ENCODE peak calls at places on chromosomes 4 and X, in ten cellular contexts. F is hypothalamus, Z is left lung, A is lower lobe of right lung, S is choroid plexus epithelial cell, D is T-cell, O is aorta, M is NT2/D1, L is hepatocyte, E is AG10803. C is an unnamed sample.

GRCh38 chr4:4519296-4519898 is 22.5 kb downstream of the STX18 start:
- DNase-seq in F (no peak), Z (no peak), A (no peak), S (peak; percentile 63), D (no peak), O (no peak), M (no peak), L (no peak), E (no peak), C (no peak)

GRCh38 chrX:145178268-145178667 is 69.0 kb upstream of the SPANXN1 start:
- DNase-seq in F (no peak), Z (no peak), A (no peak), S (no peak), D (no peak), O (no peak), M (no peak), L (no peak), E (no peak), C (no peak)

GRCh38 chrX:116379854-116380253 is 56.6 kb upstream of the SLC6A14 start:
- DNase-seq in F (no peak), Z (no peak), A (no peak), S (peak; percentile 13), D (no peak), O (peak; percentile 22), M (no peak), L (no peak), E (peak; percentile 61), C (peak; percentile 54)

GRCh38 chr4:138851626-138852443 is 163.7 kb upstream of the NOCT start:
- DNase-seq in F (no peak), Z (no peak), A (no peak), S (peak; percentile 26), D (no peak), O (no peak), M (no peak), L (peak; percentile 37), E (no peak), C (no peak)

GRCh38 chr4:108355523-108356208 is 186.9 kb upstream of the LEF1 start:
- DNase-seq in F (no peak), Z (no peak), A (no peak), S (no peak), D (peak; percentile 72), O (no peak), M (no peak), L (no peak), E (no peak), C (no peak)

GRCh38 chr4:140103676-140104075 is 50.3 kb downstream of the MAML3 start:
- DNase-seq in F (no peak), Z (no peak), A (no peak), S (peak; percentile 49), D (no peak), O (no peak), M (no peak), L (no peak), E (peak; percentile 77), C (no peak)

GRCh38 chr4:163343604-163344146 is at the start of gene NPY5R:
- DNase-seq in F (peak; percentile 1), Z (no peak), A (no peak), S (no peak), D (no peak), O (peak; percentile 32), M (no peak), L (peak; percentile 19), E (no peak), C (no peak)

GRCh38 chr4:89410687-89411086 is 103.1 kb upstream of the GPRIN3 start:
- DNase-seq in F (no peak), Z (no peak), A (no peak), S (peak; percentile 45), D (no peak), O (no peak), M (no peak), L (no peak), E (peak; percentile 57), C (no peak)

GRCh38 chr4:111999801-112000200 is 145.5 kb upstream of the FAM241A start:
- DNase-seq in F (no peak), Z (no peak), A (no peak), S (no peak), D (no peak), O (no peak), M (no peak), L (no peak), E (no peak), C (no peak)

GRCh38 chr4:176841730-176842129 is 49.0 kb upstream of the VEGFC start:
- DNase-seq in F (no peak), Z (no peak), A (no peak), S (peak; percentile 62), D (no peak), O (no peak), M (no peak), L (no peak), E (peak; percentile 56), C (no peak)

GRCh38 chr4:113646456-113646809 is 115.1 kb downstream of the CAMK2D start:
- DNase-seq in F (no peak), Z (no peak), A (no peak), S (no peak), D (no peak), O (no peak), M (peak; percentile 62), L (peak; percentile 30), E (peak; percentile 27), C (no peak)

GRCh38 chr4:56182356-56182755 is 204.9 kb downstream of the AASDH start:
- DNase-seq in F (no peak), Z (no peak), A (no peak), S (no peak), D (no peak), O (no peak), M (no peak), L (no peak), E (no peak), C (no peak)

GRCh38 chrX:103565752-103566151 is 19.6 kb upstream of the TCEAL4 start:
- DNase-seq in F (no peak), Z (no peak), A (no peak), S (peak; percentile 72), D (no peak), O (no peak), M (no peak), L (peak; percentile 61), E (peak; percentile 60), C (no peak)

GRCh38 chr4:161003418-161004057 is 1160.3 kb downstream of the FSTL5 start:
- DNase-seq in F (no peak), Z (no peak), A (no peak), S (no peak), D (no peak), O (no peak), M (no peak), L (no peak), E (no peak), C (peak; percentile 27)

GRCh38 chrX:114930227-114930626 is 87.2 kb downstream of the IL13RA2 start:
- DNase-seq in F (no peak), Z (no peak), A (no peak), S (no peak), D (no peak), O (no peak), M (no peak), L (no peak), E (no peak), C (no peak)

GRCh38 chr4:77742054-77742453 is 77.1 kb downstream of the CNOT6L start:
- DNase-seq in F (no peak), Z (no peak), A (no peak), S (peak; percentile 25), D (no peak), O (no peak), M (no peak), L (no peak), E (peak; percentile 1), C (no peak)

GRCh38 chr4:10727140-10727880 is 42.7 kb upstream of the CLNK start:
- DNase-seq in F (no peak), Z (no peak), A (no peak), S (peak; percentile 49), D (no peak), O (no peak), M (no peak), L (no peak), E (no peak), C (no peak)

GRCh38 chr4:99029018-99029735 is 33.7 kb downstream of the METAP1 start:
- DNase-seq in F (no peak), Z (no peak), A (no peak), S (no peak), D (no peak), O (no peak), M (no peak), L (no peak), E (peak; percentile 8), C (no peak)

GRCh38 chrX:14779589-14779988 is 93.3 kb downstream of the FANCB start:
- DNase-seq in F (no peak), Z (no peak), A (no peak), S (no peak), D (no peak), O (no peak), M (no peak), L (no peak), E (no peak), C (no peak)

GRCh38 chrX:111284615-111285294 is 14.5 kb upstream of the CAPN6 start:
- DNase-seq in F (no peak), Z (no peak), A (no peak), S (no peak), D (no peak), O (no peak), M (no peak), L (no peak), E (no peak), C (no peak)

GRCh38 chr4:123443401-123444297 is 47.1 kb downstream of the SPRY1 start:
- DNase-seq in F (no peak), Z (no peak), A (peak; percentile 55), S (peak; percentile 46), D (no peak), O (no peak), M (peak; percentile 9), L (no peak), E (no peak), C (no peak)

GRCh38 chr4:183798249-183798920 is 106.7 kb upstream of the STOX2 start:
- DNase-seq in F (no peak), Z (no peak), A (peak; percentile 55), S (no peak), D (no peak), O (no peak), M (no peak), L (peak; percentile 57), E (no peak), C (no peak)

GRCh38 chrX:2690856-2691542 is at the start of gene CD99:
- DNase-seq in F (no peak), Z (peak; percentile 89), A (peak; percentile 94), S (peak; percentile 92), D (peak; percentile 79), O (peak; percentile 94), M (no peak), L (peak; percentile 97), E (peak; percentile 91), C (peak; percentile 91)

GRCh38 chr4:10006236-10006603 is 15.1 kb downstream of the SLC2A9 start:
- DNase-seq in F (no peak), Z (peak; percentile 57), A (no peak), S (peak; percentile 68), D (no peak), O (peak; percentile 58), M (no peak), L (peak; percentile 48), E (peak; percentile 71), C (no peak)

GRCh38 chrX:39936886-39937770 is 160.6 kb downstream of the BCOR start:
- DNase-seq in F (no peak), Z (no peak), A (no peak), S (no peak), D (no peak), O (peak; percentile 26), M (no peak), L (no peak), E (no peak), C (no peak)